ENCODE peak calls at places on chromosomes 4 and X, in eight cellular contexts. V, C, N, G, T, K, Y and O are unnamed samples.

GRCh38 chrX:120568047-120568446 is 7.3 kb upstream of the CUL4B start:
- DNase-seq in V (no peak), C (no peak), N (no peak), T (no peak), Y (no peak), G (no peak), K (no peak), O (no peak)

GRCh38 chr4:144176476-144176875 is 36.0 kb upstream of the GYPA start:
- DNase-seq in Y (no peak), K (no peak), N (peak), G (no peak), T (no peak), V (no peak), C (no peak), O (no peak)

GRCh38 chrX:100812216-100813158 is 7.7 kb upstream of the CSTF2 start:
- DNase-seq in K (no peak), C (no peak), N (no peak), T (no peak), G (peak), Y (no peak), V (no peak), O (no peak)

GRCh38 chr4:118738090-118738489 is 52.9 kb downstream of the METTL14 start:
- DNase-seq in V (no peak), G (no peak), T (no peak), C (no peak), Y (no peak), N (no peak), K (no peak), O (no peak)

GRCh38 chr4:15756361-15756861 is 21.7 kb upstream of the CD38 start:
- DNase-seq in G (peak), C (no peak), K (peak), N (peak), Y (no peak), T (peak), V (no peak), O (peak)

GRCh38 chrX:120560405-120560841 is 339 bp downstream of the CUL4B start:
- DNase-seq in V (no peak), N (peak), T (no peak), G (peak), K (no peak), Y (no peak), C (no peak), O (peak)

GRCh38 chr4:143025111-143025704 is 159.5 kb upstream of the USP38 start:
- DNase-seq in N (peak), K (no peak), Y (no peak), G (no peak), T (no peak), C (no peak), V (no peak), O (peak)

GRCh38 chrX:44071847-44072545 is 98.8 kb upstream of the NDP start:
- DNase-seq in N (peak), K (peak), V (no peak), T (no peak), C (no peak), G (no peak), Y (no peak), O (no peak)

GRCh38 chr4:38177792-38178665 is 217.8 kb downstream of the PTTG2 start:
- DNase-seq in Y (peak), T (no peak), K (no peak), N (peak), V (peak), G (peak), C (no peak), O (peak)

GRCh38 chr4:25029479-25030282 is 1.1 kb downstream of the LGI2 start:
- DNase-seq in C (no peak), N (no peak), Y (no peak), T (no peak), G (no peak), K (no peak), V (no peak), O (no peak)

GRCh38 chr4:128322311-128322710 is 34.7 kb upstream of the PGRMC2 start:
- DNase-seq in G (no peak), C (no peak), N (no peak), T (no peak), K (peak), V (no peak), Y (no peak), O (no peak)

GRCh38 chr4:142500966-142501365 is 345.1 kb downstream of the INPP4B start:
- DNase-seq in T (no peak), Y (no peak), N (no peak), G (no peak), K (no peak), C (no peak), V (no peak), O (no peak)

GRCh38 chrX:136179133-136179532 is 31.8 kb downstream of the FHL1 start:
- DNase-seq in N (no peak), V (no peak), Y (no peak), G (no peak), K (no peak), T (no peak), C (no peak), O (no peak)

GRCh38 chr4:186727149-186727976 is 3.7 kb upstream of the FAT1 start:
- DNase-seq in N (no peak), T (no peak), K (no peak), C (no peak), Y (no peak), G (no peak), V (no peak), O (no peak)

GRCh38 chrX:103817502-103817901 is 14.6 kb downstream of the RAB9B start:
- DNase-seq in C (no peak), Y (no peak), K (peak), V (no peak), T (peak), G (peak), N (peak), O (peak)

GRCh38 chrX:3384330-3384729 is 37.9 kb upstream of the MXRA5 start:
- DNase-seq in K (no peak), V (no peak), N (no peak), T (no peak), G (no peak), C (no peak), Y (no peak), O (no peak)

GRCh38 chr4:133483600-133484246 is 334.6 kb downstream of the PCDH10 start:
- DNase-seq in V (no peak), N (peak), C (no peak), K (no peak), G (no peak), T (no peak), Y (no peak), O (no peak)

GRCh38 chr4:19689511-19689910 is 562.2 kb upstream of the SLIT2 start:
- DNase-seq in T (no peak), Y (no peak), K (peak), V (no peak), G (no peak), C (no peak), N (peak), O (no peak)

GRCh38 chr4:83552924-83553323 is 17.0 kb downstream of the GPAT3 start:
- DNase-seq in V (no peak), Y (no peak), G (no peak), K (no peak), T (no peak), C (no peak), N (peak), O (peak)

GRCh38 chr4:185779520-185779919 is 32.5 kb downstream of the SORBS2 start:
- DNase-seq in T (no peak), G (no peak), Y (no peak), V (no peak), C (no peak), N (no peak), K (no peak), O (no peak)

GRCh38 chr4:136812100-136812880 is 720.0 kb downstream of the PCDH18 start:
- DNase-seq in N (no peak), G (no peak), K (no peak), V (no peak), Y (no peak), C (no peak), T (no peak), O (no peak)

GRCh38 chr4:2262944-2263250 is 988 bp upstream of the MXD4 start:
- DNase-seq in G (no peak), Y (no peak), N (no peak), T (no peak), K (no peak), C (no peak), V (no peak), O (no peak)

GRCh38 chrX:22237479-22237878 is 35.2 kb upstream of the CBLL2 start:
- DNase-seq in N (no peak), C (no peak), V (no peak), G (no peak), T (no peak), Y (no peak), K (no peak), O (no peak)

GRCh38 chr4:26217961-26218676 is 102.7 kb upstream of the RBPJ start:
- DNase-seq in C (no peak), N (no peak), Y (peak), T (peak), V (peak), K (no peak), G (no peak), O (no peak)

GRCh38 chr4:123807866-123808265 is 411.3 kb downstream of the SPRY1 start:
- DNase-seq in C (no peak), V (no peak), Y (no peak), N (no peak), K (no peak), G (no peak), T (no peak), O (no peak)

GRCh38 chr4:29320947-29321583 is 1399.1 kb upstream of the PCDH7 start:
- DNase-seq in N (no peak), G (no peak), C (no peak), T (no peak), Y (no peak), V (no peak), K (no peak), O (no peak)

GRCh38 chr4:78616046-78616498 is 64.5 kb downstream of the ANXA3 start:
- DNase-seq in K (no peak), T (no peak), G (no peak), C (no peak), Y (no peak), N (peak), V (no peak), O (no peak)

DNA sequence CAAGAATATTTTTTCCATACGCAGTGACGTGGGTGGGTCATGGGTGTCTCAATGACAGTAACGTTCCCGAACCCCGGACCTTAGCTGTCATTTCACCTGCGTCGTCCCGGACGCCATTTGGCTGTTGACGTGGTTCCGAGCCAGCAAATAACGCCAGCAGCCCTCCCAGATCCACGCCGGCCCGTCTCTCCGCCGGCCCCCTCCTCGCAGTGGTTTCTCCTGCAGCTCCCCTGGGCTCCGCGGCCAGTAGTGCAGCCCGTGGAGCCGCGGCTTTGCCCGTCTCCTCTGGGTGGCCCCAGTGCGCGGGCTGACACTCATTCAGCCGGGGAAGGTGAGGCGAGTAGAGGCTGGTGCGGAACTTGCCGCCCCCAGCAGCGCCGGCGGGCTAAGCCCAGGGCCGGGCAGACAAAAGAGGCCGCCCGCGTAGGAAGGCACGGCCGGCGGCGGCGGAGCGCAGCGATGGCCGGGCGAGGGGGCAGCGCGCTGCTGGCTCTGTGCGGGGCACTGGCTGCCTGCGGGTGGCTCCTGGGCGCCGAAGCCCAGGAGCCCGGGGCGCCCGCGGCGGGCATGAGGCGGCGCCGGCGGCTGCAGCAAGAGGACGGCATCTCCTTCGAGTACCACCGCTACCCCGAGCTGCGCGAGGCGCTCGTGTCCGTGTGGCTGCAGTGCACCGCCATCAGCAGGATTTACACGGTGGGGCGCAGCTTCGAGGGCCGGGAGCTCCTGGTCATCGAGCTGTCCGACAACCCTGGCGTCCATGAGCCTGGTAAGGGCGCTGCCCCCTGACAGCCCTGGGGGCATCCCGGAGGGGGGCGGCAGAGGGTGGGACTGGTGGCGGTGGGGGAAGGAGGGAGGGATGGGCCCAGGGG is at the start of gene CPE:
- DNase-seq in Y (peak), K (peak), G (peak), N (peak), V (peak), C (peak), T (peak), O (peak)
- TF ChIP-seq CTCF in Y (peak), K (peak), G (peak), N (peak), V (no peak), C (peak), T (no peak), O (peak)

GRCh38 chrX:52995974-52996304 is 37.6 kb upstream of the FAM156A start:
- DNase-seq in Y (no peak), V (no peak), K (no peak), G (no peak), C (no peak), N (no peak), T (no peak), O (no peak)
- TF ChIP-seq CTCF in Y (no peak), V (no peak), K (peak), G (no peak), C (no peak), N (no peak), T (no peak), O (peak)

DNA sequence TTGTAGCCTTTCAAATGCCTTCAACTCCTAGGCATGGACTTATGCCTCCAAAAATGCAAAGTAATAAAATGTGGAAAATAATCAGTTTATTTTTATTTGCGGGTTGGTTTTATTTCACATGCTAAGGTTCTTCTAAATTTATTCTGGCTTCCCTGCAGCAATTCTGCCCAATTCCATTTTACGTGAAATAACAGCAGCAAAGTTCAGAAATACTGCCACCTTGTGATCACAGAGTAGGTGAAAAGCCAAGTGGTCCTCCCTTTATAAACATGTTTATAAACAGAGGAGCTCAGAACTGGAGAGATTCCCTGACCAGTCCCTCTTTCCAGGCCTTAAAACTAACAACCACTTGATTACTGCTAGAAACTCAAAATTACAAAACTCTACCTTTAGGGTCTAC is 14.7 kb upstream of the DCHS2 start:
- DNase-seq in C (no peak), N (peak), K (no peak), G (no peak), V (no peak), Y (no peak), T (no peak), O (no peak)
- TF ChIP-seq CTCF in C (peak), N (peak), K (peak), G (no peak), V (no peak), Y (peak), T (peak), O (peak)

DNA sequence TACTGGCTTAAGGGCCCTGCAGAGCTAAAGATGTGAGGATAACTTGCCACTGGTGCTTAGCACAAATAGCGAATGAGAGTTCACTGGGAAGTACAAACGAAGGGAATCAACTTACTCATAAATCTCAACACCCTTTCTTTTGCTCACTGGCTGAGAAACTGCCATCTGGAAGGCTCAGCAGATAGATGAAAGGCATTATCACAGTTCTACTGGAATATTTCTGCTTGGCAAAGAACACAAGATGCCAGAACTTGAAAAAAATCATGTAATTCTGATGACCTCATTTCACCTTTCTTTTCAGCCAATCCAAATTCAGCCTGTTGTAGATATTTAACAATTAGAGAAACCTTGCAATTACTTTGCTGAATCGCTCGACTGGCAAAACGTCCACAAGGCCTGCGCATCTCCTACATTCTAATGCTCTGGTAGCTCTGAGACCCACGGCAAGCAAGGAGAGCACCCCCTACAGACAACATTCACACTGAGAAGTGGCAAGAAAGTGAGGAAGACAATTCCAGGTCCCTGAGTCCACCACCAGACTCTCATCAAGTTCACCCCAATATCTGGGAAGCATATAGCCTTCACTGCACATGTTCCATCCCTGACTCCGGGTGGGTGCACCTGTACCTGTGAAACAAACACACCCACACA is 27.5 kb downstream of the TSPAN5 start:
- DNase-seq in K (no peak), C (no peak), N (no peak), T (no peak), Y (no peak), G (no peak), V (no peak), O (no peak)
- TF ChIP-seq CTCF in K (no peak), C (no peak), N (no peak), T (no peak), Y (no peak), G (no peak), V (no peak), O (no peak)